ENCODE peak calls at places on chromosome X, in five cellular contexts. One of them, this sample, is unnamed.

GRCh38 chrX:100931218-100931924 is 2.7 kb upstream of the XKRX start:
- DNase-seq in CD8-positive, alpha-beta T cell: no peak
- DNase-seq in fibroblast of lung: no peak
- DNase-seq in GM23338: no peak
- DNase-seq in GM23248: no peak
- DNase-seq in this sample: no peak

GRCh38 chrX:1392376-1393130 is 640 bp upstream of the SLC25A6 start:
- DNase-seq in GM23248: peak
- DNase-seq in GM23338: peak
- DNase-seq in CD8-positive, alpha-beta T cell: no peak
- DNase-seq in fibroblast of lung: peak
- DNase-seq in this sample: no peak

GRCh38 chrX:101160001-101160400 is 59.6 kb upstream of the DRP2 start:
- DNase-seq in CD8-positive, alpha-beta T cell: no peak
- DNase-seq in GM23248: no peak
- DNase-seq in GM23338: no peak
- DNase-seq in fibroblast of lung: no peak
- DNase-seq in this sample: no peak

GRCh38 chrX:28718450-28718849 is 131.2 kb downstream of the IL1RAPL1 start:
- DNase-seq in GM23248: no peak
- DNase-seq in GM23338: no peak
- DNase-seq in CD8-positive, alpha-beta T cell: no peak
- DNase-seq in fibroblast of lung: no peak
- DNase-seq in this sample: no peak

GRCh38 chrX:22141061-22141460 is 108.9 kb downstream of the PHEX start:
- DNase-seq in fibroblast of lung: no peak
- DNase-seq in CD8-positive, alpha-beta T cell: no peak
- DNase-seq in GM23248: peak
- DNase-seq in GM23338: no peak
- DNase-seq in this sample: no peak

GRCh38 chrX:1108451-1109445 is 103.7 kb downstream of the CRLF2 start:
- DNase-seq in fibroblast of lung: no peak
- DNase-seq in CD8-positive, alpha-beta T cell: no peak
- DNase-seq in GM23248: no peak
- DNase-seq in GM23338: peak
- DNase-seq in this sample: no peak

GRCh38 chrX:130032552-130032951 is 50.1 kb downstream of the BCORL1 start:
- DNase-seq in GM23248: no peak
- DNase-seq in GM23338: no peak
- DNase-seq in CD8-positive, alpha-beta T cell: no peak
- DNase-seq in fibroblast of lung: no peak
- DNase-seq in this sample: no peak

GRCh38 chrX:22652596-22652995 is 347.2 kb upstream of the DDX53 start:
- DNase-seq in GM23248: peak
- DNase-seq in GM23338: peak
- DNase-seq in fibroblast of lung: peak
- DNase-seq in CD8-positive, alpha-beta T cell: no peak
- DNase-seq in this sample: no peak

GRCh38 chrX:134520860-134521390 is 61.0 kb downstream of the HPRT1 start:
- DNase-seq in CD8-positive, alpha-beta T cell: no peak
- DNase-seq in GM23338: peak
- DNase-seq in GM23248: peak
- DNase-seq in fibroblast of lung: peak
- DNase-seq in this sample: peak

GRCh38 chrX:46376246-46376885 is 168.9 kb downstream of the ZNF674 start:
- DNase-seq in GM23248: peak
- DNase-seq in GM23338: peak
- DNase-seq in fibroblast of lung: peak
- DNase-seq in CD8-positive, alpha-beta T cell: no peak
- DNase-seq in this sample: peak

DNA sequence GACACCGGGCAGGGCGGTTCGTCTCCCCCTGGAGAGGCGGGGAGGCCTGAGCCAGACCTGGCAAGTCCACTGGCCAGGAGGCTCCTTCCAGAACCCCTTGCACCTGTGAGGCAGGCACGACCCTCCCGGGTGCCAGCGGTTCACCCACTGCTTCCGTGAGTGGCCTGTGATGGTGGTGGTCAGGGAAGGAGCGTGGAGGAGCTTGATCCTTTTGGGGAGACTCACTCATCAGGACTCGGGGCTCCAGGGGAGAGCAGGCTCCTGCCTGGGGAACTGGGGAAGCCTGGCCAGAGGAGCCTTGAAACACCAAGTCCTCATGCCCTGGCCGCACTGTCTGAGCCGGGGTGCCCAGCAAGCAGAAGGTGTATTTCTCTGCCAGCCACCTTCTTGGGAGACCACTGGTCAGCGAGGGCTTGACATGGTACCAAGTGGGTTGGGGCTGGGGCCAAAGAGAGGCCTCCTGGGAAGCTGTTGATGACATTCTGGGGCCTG is 860 bp downstream of the FAM50A start:
- DNase-seq in GM23248: peak
- DNase-seq in fibroblast of lung: no peak
- DNase-seq in CD8-positive, alpha-beta T cell: no peak
- DNase-seq in GM23338: no peak
- DNase-seq in this sample: no peak
- H3K27ac ChIP-seq in GM23248: peak
- H3K27ac ChIP-seq in fibroblast of lung: peak
- H3K27ac ChIP-seq in CD8-positive, alpha-beta T cell: no peak
- H3K27ac ChIP-seq in GM23338: no peak
- H3K27ac ChIP-seq in this sample: peak

GRCh38 chrX:3757510-3758025 is 44.1 kb upstream of the PRKX start:
- DNase-seq in GM23248: no peak
- DNase-seq in GM23338: no peak
- DNase-seq in fibroblast of lung: no peak
- DNase-seq in CD8-positive, alpha-beta T cell: no peak
- DNase-seq in this sample: no peak

GRCh38 chrX:3763111-3763510 is 49.7 kb upstream of the PRKX start:
- DNase-seq in GM23338: no peak
- DNase-seq in fibroblast of lung: no peak
- DNase-seq in CD8-positive, alpha-beta T cell: no peak
- DNase-seq in GM23248: no peak
- DNase-seq in this sample: no peak
- H3K27ac ChIP-seq in GM23338: no peak
- H3K27ac ChIP-seq in fibroblast of lung: no peak
- H3K27ac ChIP-seq in CD8-positive, alpha-beta T cell: no peak
- H3K27ac ChIP-seq in GM23248: no peak
- H3K27ac ChIP-seq in this sample: no peak

DNA sequence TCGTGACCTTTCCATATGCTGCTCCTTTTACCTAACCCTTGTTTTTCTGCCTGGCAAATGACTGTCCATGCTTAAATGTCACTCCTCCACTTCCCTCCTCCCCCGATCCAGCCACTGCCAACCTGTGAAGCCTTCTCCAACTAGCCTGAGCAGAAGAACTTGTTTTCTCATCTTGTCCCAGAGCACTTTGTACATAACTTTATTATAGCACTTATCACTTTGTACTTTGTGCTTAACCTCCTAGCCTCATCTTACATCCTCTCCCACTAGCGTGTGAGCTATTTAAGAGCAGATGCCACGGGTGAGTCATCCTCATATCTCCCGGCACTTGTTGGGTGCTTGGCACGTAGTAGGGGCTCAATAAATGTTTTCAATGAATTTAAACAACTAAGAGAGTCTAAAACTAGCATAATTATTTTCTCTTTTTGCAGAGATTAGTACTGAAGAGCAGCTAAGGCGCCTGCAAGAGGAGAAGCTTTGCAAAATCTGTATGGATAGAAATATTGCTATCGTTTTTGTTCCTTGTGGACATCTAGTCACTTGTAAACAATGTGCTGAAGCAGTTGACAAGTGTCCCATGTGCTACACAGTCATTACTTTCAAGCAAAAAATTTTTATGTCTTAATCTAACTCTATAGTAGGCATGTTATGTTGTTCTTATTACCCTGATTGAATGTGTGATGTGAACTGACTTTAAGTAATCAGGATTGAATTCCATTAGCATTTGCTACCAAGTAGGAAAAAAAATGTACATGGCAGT is 46.9 kb downstream of the XIAP start:
- DNase-seq in CD8-positive, alpha-beta T cell: no peak
- DNase-seq in GM23248: no peak
- DNase-seq in fibroblast of lung: no peak
- DNase-seq in GM23338: no peak
- DNase-seq in this sample: no peak
- H3K27ac ChIP-seq in CD8-positive, alpha-beta T cell: no peak
- H3K27ac ChIP-seq in GM23248: no peak
- H3K27ac ChIP-seq in fibroblast of lung: no peak
- H3K27ac ChIP-seq in GM23338: no peak
- H3K27ac ChIP-seq in this sample: no peak

DNA sequence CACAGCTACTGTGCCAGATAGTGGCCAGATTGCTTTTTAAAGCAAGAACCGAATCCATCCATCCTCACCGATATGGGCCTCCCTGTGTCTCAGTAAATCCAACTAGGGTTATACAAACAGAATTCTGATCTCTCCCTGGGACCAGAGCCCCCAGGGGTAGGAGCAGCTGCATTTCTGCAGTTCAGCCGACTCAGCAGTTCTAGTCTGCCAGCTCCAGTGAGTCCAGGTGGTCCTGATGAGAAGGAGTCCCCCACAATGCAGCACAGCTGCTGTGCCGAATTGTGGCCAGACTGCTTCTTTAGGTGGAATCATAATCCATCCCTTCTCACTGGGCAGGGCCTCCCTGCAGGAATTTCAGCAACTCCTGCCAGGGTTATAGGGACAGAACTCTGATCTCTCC is 532.9 kb downstream of the ACTRT1 start:
- DNase-seq in GM23338: no peak
- DNase-seq in fibroblast of lung: no peak
- DNase-seq in GM23248: no peak
- DNase-seq in CD8-positive, alpha-beta T cell: no peak
- DNase-seq in this sample: no peak
- H3K27ac ChIP-seq in GM23338: no peak
- H3K27ac ChIP-seq in fibroblast of lung: no peak
- H3K27ac ChIP-seq in GM23248: no peak
- H3K27ac ChIP-seq in CD8-positive, alpha-beta T cell: no peak
- H3K27ac ChIP-seq in this sample: no peak

GRCh38 chrX:132692526-132692925 is 203.7 kb upstream of the MBNL3 start:
- DNase-seq in fibroblast of lung: no peak
- DNase-seq in GM23248: peak
- DNase-seq in GM23338: no peak
- DNase-seq in CD8-positive, alpha-beta T cell: no peak
- DNase-seq in this sample: no peak

GRCh38 chrX:132692066-132692465 is 203.2 kb upstream of the MBNL3 start:
- DNase-seq in GM23248: peak
- DNase-seq in fibroblast of lung: no peak
- DNase-seq in CD8-positive, alpha-beta T cell: no peak
- DNase-seq in GM23338: no peak
- DNase-seq in this sample: no peak

GRCh38 chrX:132689741-132690140 is 200.9 kb upstream of the MBNL3 start:
- DNase-seq in GM23338: no peak
- DNase-seq in fibroblast of lung: no peak
- DNase-seq in GM23248: no peak
- DNase-seq in CD8-positive, alpha-beta T cell: no peak
- DNase-seq in this sample: no peak

DNA sequence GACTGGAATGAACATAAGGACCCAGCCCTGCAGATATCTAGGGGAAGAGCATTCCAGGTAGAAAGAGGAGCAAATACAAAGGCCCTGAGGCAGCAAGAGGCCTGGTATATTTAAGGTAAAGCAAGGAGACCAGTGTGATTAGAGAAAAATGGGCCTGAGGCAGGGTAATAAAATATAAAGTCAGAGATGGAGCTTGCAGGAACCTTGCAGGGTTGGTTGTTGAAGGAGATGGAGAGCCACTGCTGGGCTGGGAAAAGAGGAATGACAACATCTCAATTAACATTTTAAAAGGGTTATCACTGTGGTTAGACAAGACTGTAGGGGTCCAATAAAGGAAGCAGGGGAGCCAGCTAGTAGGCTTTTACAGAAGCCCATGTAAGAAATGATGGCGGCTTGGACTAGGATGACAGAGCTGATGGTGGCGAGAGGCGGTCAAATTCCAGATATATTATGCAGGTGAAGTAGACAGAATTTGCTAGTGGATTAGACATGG is 205.5 kb upstream of the MBNL3 start:
- DNase-seq in GM23248: no peak
- DNase-seq in CD8-positive, alpha-beta T cell: no peak
- DNase-seq in fibroblast of lung: no peak
- DNase-seq in GM23338: no peak
- DNase-seq in this sample: no peak
- H3K27ac ChIP-seq in GM23248: no peak
- H3K27ac ChIP-seq in CD8-positive, alpha-beta T cell: no peak
- H3K27ac ChIP-seq in fibroblast of lung: no peak
- H3K27ac ChIP-seq in GM23338: no peak
- H3K27ac ChIP-seq in this sample: no peak